ENCODE peak calls at places on chromosomes 13 and 19, in seven cellular contexts. A, N, F, I, S, Y and O are unnamed samples.

GRCh38 chr13:60584976-60585375 is 188.0 kb downstream of the TDRD3 start:
- DNase-seq in N (no peak), I (no peak), F (no peak), Y (no peak), S (no peak), A (no peak), O (no peak)

GRCh38 chr13:49185264-49185663 is 34.9 kb upstream of the MLNR start:
- DNase-seq in A (peak), S (no peak), F (no peak), N (no peak), Y (no peak), I (no peak), O (no peak)

GRCh38 chr19:46812898-46813569 is 24.6 kb upstream of the SLC1A5 start:
- DNase-seq in I (no peak), F (no peak), A (no peak), S (peak), N (no peak), Y (no peak), O (no peak)

GRCh38 chr13:104678161-104678560 is 1611.9 kb upstream of the SLC10A2 start:
- DNase-seq in Y (no peak), A (no peak), N (no peak), F (no peak), I (no peak), S (no peak), O (no peak)

GRCh38 chr13:76329004-76329403 is 557.2 kb downstream of the KCTD12 start:
- DNase-seq in Y (no peak), A (no peak), N (no peak), S (no peak), F (no peak), I (no peak), O (no peak)

GRCh38 chr19:16001481-16002312 is 52.9 kb downstream of the OR10H4 start:
- DNase-seq in I (peak), A (peak), Y (no peak), F (peak), S (no peak), N (no peak), O (peak)

GRCh38 chr19:39074942-39075341 is 9.2 kb upstream of the ACP7 start:
- DNase-seq in N (no peak), Y (no peak), S (no peak), F (no peak), A (no peak), I (no peak), O (no peak)

GRCh38 chr19:10270180-10270615 is 722 bp upstream of the ICAM1 start:
- DNase-seq in Y (no peak), S (peak), I (no peak), F (peak), N (peak), A (no peak), O (no peak)

GRCh38 chr19:45467115-45467455 is 711 bp upstream of the FOSB start:
- DNase-seq in A (no peak), N (no peak), I (no peak), F (no peak), S (no peak), Y (no peak), O (peak)

GRCh38 chr13:34412295-34412694 is 529.8 kb upstream of the NBEA start:
- DNase-seq in F (no peak), Y (no peak), I (no peak), N (no peak), A (peak), S (no peak), O (no peak)

GRCh38 chr13:101917475-101917810 is 465.0 kb downstream of the ITGBL1 start:
- DNase-seq in Y (no peak), A (no peak), F (no peak), I (no peak), S (no peak), N (no peak), O (no peak)

GRCh38 chr19:35571406-35571965 is 8.0 kb upstream of the ATP4A start:
- DNase-seq in I (no peak), Y (no peak), A (no peak), F (no peak), N (no peak), S (no peak), O (no peak)

GRCh38 chr13:99356216-99357089 is 49.3 kb upstream of the GPR183 start:
- DNase-seq in S (peak), I (peak), F (peak), N (no peak), Y (no peak), A (no peak), O (peak)

GRCh38 chr13:28012896-28013295 is 24.4 kb upstream of the URAD start:
- DNase-seq in I (no peak), A (peak), S (no peak), Y (no peak), N (no peak), F (no peak), O (peak)

GRCh38 chr19:3612901-3613741 is 6.4 kb upstream of the TBXA2R start:
- DNase-seq in I (no peak), Y (no peak), A (no peak), N (no peak), S (peak), F (no peak), O (no peak)

GRCh38 chr13:86856996-86857395 is 814.2 kb upstream of the SLITRK5 start:
- DNase-seq in A (peak), N (no peak), Y (no peak), F (no peak), I (peak), S (no peak), O (no peak)

GRCh38 chr13:91245283-91245682 is 102.2 kb upstream of the MIR17HG start:
- DNase-seq in N (no peak), S (no peak), Y (no peak), I (no peak), A (no peak), F (no peak), O (no peak)

GRCh38 chr13:32284927-32285632 is 30.1 kb downstream of the ZAR1L start:
- DNase-seq in S (no peak), Y (no peak), F (no peak), I (peak), A (peak), N (no peak), O (no peak)

GRCh38 chr13:41098761-41099160 is 33.8 kb downstream of the KBTBD6 start:
- DNase-seq in N (no peak), S (no peak), F (no peak), Y (no peak), I (no peak), A (no peak), O (no peak)

GRCh38 chr13:85729296-85729695 is 69.9 kb downstream of the SLITRK6 start:
- DNase-seq in N (no peak), F (no peak), I (no peak), S (no peak), A (peak), Y (no peak), O (no peak)

GRCh38 chr13:104256701-104257100 is 1190.5 kb upstream of the SLC10A2 start:
- DNase-seq in S (no peak), Y (no peak), N (no peak), I (no peak), F (no peak), A (no peak), O (no peak)

GRCh38 chr13:62320129-62320724 is 904.6 kb upstream of the PCDH20 start:
- DNase-seq in N (no peak), A (peak), I (peak), F (no peak), Y (no peak), S (no peak), O (peak)

GRCh38 chr19:34639491-34640085 is 37.4 kb downstream of the SCGB2B2 start:
- DNase-seq in N (peak), Y (no peak), S (no peak), A (peak), I (peak), F (peak), O (peak)

GRCh38 chr13:24671367-24672117 is 8.7 kb upstream of the ATP12A start:
- DNase-seq in S (no peak), N (no peak), F (no peak), Y (no peak), I (peak), A (peak), O (peak)

GRCh38 chr19:46786236-46787039 is 2.0 kb downstream of the SLC1A5 start:
- DNase-seq in Y (peak), S (peak), F (peak), I (peak), A (peak), N (peak), O (peak)

GRCh38 chr19:18543814-18544475 is 572 bp upstream of the FKBP8 start:
- DNase-seq in Y (no peak), A (peak), F (peak), I (no peak), S (peak), N (peak), O (peak)

GRCh38 chr19:29528350-29528945 is 2.7 kb downstream of the VSTM2B start:
- DNase-seq in S (no peak), A (peak), I (peak), N (peak), Y (peak), F (peak), O (peak)

GRCh38 chr13:99307247-99307646 is at the start of gene GPR183:
- DNase-seq in A (no peak), I (no peak), Y (no peak), F (peak), S (no peak), N (no peak), O (no peak)

GRCh38 chr19:51127032-51127431 is 2.3 kb downstream of the SIGLEC9 start:
- DNase-seq in Y (no peak), F (no peak), S (no peak), N (no peak), A (no peak), I (no peak), O (no peak)

GRCh38 chr13:113956571-113956970 is 17.3 kb downstream of the C13orf46 start:
- DNase-seq in N (no peak), F (no peak), S (peak), I (no peak), A (no peak), Y (no peak), O (no peak)

GRCh38 chr13:81017525-81018152 is 676.7 kb upstream of the SPRY2 start:
- DNase-seq in F (no peak), S (no peak), A (peak), Y (no peak), N (no peak), I (peak), O (peak)

GRCh38 chr19:44710483-44710882 is 11.5 kb downstream of the CEACAM16 start:
- DNase-seq in S (no peak), F (no peak), I (no peak), A (no peak), Y (no peak), N (no peak), O (no peak)

GRCh38 chr13:24212674-24213073 is 52.2 kb downstream of the SPATA13 start:
- DNase-seq in A (no peak), F (no peak), S (no peak), N (no peak), I (no peak), Y (no peak), O (no peak)

GRCh38 chr19:13557756-13558398 is 51.6 kb upstream of the CACNA1A start:
- DNase-seq in A (peak), S (no peak), N (no peak), I (no peak), F (no peak), Y (no peak), O (peak)

GRCh38 chr19:6794817-6795431 is 22.4 kb downstream of the VAV1 start:
- DNase-seq in F (no peak), S (no peak), N (no peak), I (no peak), A (no peak), Y (no peak), O (no peak)

GRCh38 chr13:70960841-70961443 is 852.7 kb upstream of the KLHL1 start:
- DNase-seq in I (no peak), S (no peak), Y (no peak), A (peak), N (no peak), F (no peak), O (peak)

GRCh38 chr19:31981545-31981944 is 363.9 kb upstream of the ZNF507 start:
- DNase-seq in Y (no peak), I (no peak), N (no peak), S (no peak), A (no peak), F (no peak), O (no peak)

GRCh38 chr13:114099191-114099590 is 33.2 kb downstream of the RASA3 start:
- DNase-seq in S (peak), A (peak), N (no peak), F (no peak), Y (no peak), I (no peak), O (no peak)

GRCh38 chr13:40922437-40923040 is 96.6 kb downstream of the ELF1 start:
- DNase-seq in A (no peak), S (no peak), Y (no peak), N (no peak), F (no peak), I (no peak), O (no peak)